ENCODE peak calls at places on chromosomes 3 and 15, in seven cellular contexts. U, Y, T, X, F, V and Q are unnamed samples.

GRCh38 chr3:193842029-193842782 is 249.2 kb downstream of the OPA1 start:
- DNase-seq in U (peak), Y (no peak), T (no peak), X (no peak), F (no peak), V (no peak), Q (no peak)

GRCh38 chr15:96878129-96878528 is 547.6 kb downstream of the NR2F2 start:
- DNase-seq in U (no peak), Y (no peak), T (no peak), X (no peak), F (no peak), V (no peak), Q (no peak)

GRCh38 chr3:192875971-192876565 is 41.6 kb downstream of the MB21D2 start:
- DNase-seq in U (no peak), Y (no peak), T (peak), X (no peak), F (no peak), V (no peak), Q (peak)

GRCh38 chr3:14210843-14211594 is 32.4 kb downstream of the LSM3 start:
- DNase-seq in U (no peak), Y (peak), T (no peak), X (no peak), F (no peak), V (peak), Q (no peak)

GRCh38 chr3:108190346-108190745 is 31.9 kb downstream of the IFT57 start:
- DNase-seq in U (no peak), Y (no peak), T (no peak), X (no peak), F (no peak), V (no peak), Q (no peak)

GRCh38 chr15:34987623-34987981 is 485 bp downstream of the ZNF770 start:
- DNase-seq in U (peak), Y (no peak), T (no peak), X (no peak), F (no peak), V (no peak), Q (no peak)

GRCh38 chr3:169091196-169091595 is 572.3 kb downstream of the MECOM start:
- DNase-seq in U (no peak), Y (peak), T (peak), X (no peak), F (no peak), V (peak), Q (peak)

GRCh38 chr3:29453278-29453961 is 172.5 kb downstream of the RBMS3 start:
- DNase-seq in U (peak), Y (no peak), T (peak), X (peak), F (peak), V (no peak), Q (peak)

GRCh38 chr3:121723485-121723884 is 26.1 kb downstream of the GOLGB1 start:
- DNase-seq in U (no peak), Y (no peak), T (no peak), X (no peak), F (no peak), V (no peak), Q (no peak)

GRCh38 chr15:53843166-53843565 is 83.7 kb upstream of the WDR72 start:
- DNase-seq in U (no peak), Y (no peak), T (no peak), X (no peak), F (no peak), V (no peak), Q (no peak)

GRCh38 chr15:97961067-97961954 is 808 bp downstream of the ARRDC4 start:
- DNase-seq in U (peak), Y (peak), T (peak), X (peak), F (peak), V (no peak), Q (no peak)

GRCh38 chr3:50292159-50292923 is at the start of gene IFRD2:
- DNase-seq in U (peak), Y (peak), T (peak), X (peak), F (peak), V (peak), Q (peak)

GRCh38 chr3:50292924-50293801 is 934 bp upstream of the IFRD2 start:
- DNase-seq in U (no peak), Y (no peak), T (no peak), X (no peak), F (peak), V (no peak), Q (no peak)

GRCh38 chr3:50289130-50289529 is 3.1 kb downstream of the IFRD2 start:
- DNase-seq in U (no peak), Y (no peak), T (no peak), X (no peak), F (no peak), V (no peak), Q (no peak)

GRCh38 chr3:50288387-50289007 is 3.7 kb downstream of the IFRD2 start:
- DNase-seq in U (no peak), Y (no peak), T (no peak), X (no peak), F (peak), V (no peak), Q (no peak)

GRCh38 chr3:50290116-50290745 is 2.0 kb downstream of the IFRD2 start:
- DNase-seq in U (peak), Y (no peak), T (no peak), X (no peak), F (peak), V (no peak), Q (no peak)
- H3K4me3 ChIP-seq in U (no peak), Y (no peak), T (no peak), X (peak), F (no peak), V (peak), Q (no peak)

DNA sequence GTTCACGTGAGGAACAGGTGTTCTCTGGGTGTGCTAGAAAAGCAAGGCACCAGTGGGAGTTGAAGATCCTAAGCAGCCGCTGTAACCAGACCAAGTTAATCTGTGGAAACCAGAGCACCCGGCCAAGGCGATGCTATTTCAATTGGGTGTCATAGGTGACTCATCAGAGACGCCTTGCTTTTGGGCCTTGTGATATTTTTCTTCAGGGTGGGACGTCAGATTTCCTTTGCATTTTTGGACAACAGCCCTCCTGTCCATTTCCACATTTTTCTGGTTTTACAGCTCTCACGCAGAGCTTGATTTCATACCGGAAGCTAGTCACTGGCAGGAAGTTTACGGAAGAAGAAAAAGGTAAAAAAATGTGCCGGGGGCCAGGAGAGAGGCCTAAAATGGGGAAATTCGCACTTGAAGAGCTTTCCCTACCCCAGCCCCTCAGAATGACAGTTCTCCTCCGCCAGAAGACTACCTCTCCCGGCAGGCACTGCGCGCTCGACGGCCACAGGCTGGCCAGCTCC is 490 bp upstream of the KBTBD8 start:
- DNase-seq in U (peak), Y (peak), T (peak), X (no peak), F (no peak), V (no peak), Q (no peak)
- H3K4me3 ChIP-seq in U (peak), Y (peak), T (peak), X (peak), F (peak), V (peak), Q (peak)

DNA sequence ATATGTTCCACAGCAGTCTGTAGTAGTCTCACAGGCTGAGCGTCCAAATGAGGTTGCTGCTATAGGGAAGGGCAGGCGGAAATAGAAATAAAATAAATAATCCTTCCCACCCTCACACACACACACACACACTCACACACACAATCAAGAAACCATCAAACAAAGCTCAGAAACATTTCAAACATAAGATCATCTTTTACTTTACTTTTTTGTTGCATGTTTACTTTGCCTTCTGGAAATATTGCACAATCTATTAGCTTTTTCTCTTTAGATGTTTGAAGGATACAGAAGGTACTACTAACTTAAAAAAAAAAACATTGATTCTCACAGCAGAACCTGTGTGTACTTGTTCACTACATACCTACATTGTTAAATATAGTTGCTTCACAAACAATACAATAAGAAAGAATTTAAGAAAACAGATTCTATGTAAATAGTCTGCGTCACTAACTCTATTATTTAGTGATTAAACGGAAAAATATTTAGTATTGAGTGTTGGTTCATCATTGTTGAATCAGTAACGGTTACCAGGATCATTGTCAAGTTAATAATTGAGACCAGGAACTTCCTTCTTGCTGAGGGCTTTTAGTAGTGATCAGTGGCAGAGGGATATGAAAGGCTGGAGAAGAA is 20.5 kb downstream of the ALCAM start:
- DNase-seq in U (no peak), Y (peak), T (peak), X (no peak), F (no peak), V (no peak), Q (peak)
- H3K4me3 ChIP-seq in U (no peak), Y (no peak), T (no peak), X (no peak), F (no peak), V (no peak), Q (no peak)

DNA sequence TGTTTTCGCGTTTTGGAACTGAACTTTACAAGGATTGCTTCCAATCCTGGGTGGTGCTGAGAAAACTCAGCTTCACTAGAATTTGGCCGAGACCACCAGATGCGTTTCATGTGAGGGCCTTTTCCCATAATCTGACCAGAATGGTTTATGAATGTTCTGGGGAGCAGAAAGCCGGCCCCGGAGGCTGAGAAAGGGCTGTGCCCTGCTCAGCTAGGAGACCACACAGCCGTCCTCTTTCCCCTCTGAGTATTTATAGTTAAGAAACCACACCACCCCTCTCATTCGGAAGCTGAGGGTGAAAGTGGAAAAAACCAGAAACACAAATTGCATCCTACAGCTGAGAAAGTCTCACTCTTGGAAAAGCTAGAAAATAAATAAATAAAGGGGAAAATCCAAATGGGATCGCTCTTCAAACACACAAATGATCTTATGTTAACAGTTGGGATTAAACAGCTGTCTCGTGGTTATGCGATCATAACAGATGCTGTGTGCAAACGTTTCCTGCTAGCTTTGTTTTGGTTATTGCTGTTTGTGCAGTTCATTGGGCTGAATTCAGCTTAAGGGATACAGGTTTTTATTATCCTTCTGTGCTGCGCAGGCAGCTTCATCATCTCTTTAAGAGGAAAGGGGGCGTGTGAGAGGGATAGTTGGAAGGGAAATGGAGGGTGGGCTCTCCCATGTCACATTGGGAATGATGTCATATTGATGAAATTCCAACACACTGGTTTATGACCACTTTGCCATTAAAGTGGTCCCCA is 1026.2 kb upstream of the NR2F2 start:
- DNase-seq in U (no peak), Y (peak), T (no peak), X (no peak), F (no peak), V (peak), Q (no peak)
- H3K4me3 ChIP-seq in U (no peak), Y (no peak), T (no peak), X (peak), F (no peak), V (peak), Q (no peak)